ENCODE peak calls at places on chromosomes 3 and 15, in seven cellular contexts. J, F, R, B, Q, D and U are unnamed samples.

GRCh38 chr3:138442433-138442832 is 8.0 kb downstream of the ESYT3 start:
- DNase-seq in J (no peak), F (no peak), R (no peak), B (peak; percentile 46), Q (no peak), D (no peak), U (peak; percentile 61)

GRCh38 chr3:140258222-140258724 is 323.3 kb downstream of the CLSTN2 start:
- DNase-seq in J (no peak), F (no peak), R (no peak), B (peak; percentile 29), Q (no peak), D (no peak), U (no peak)

GRCh38 chr3:58874795-58875194 is 175.0 kb downstream of the CFAP20DC start:
- DNase-seq in J (no peak), F (no peak), R (no peak), B (no peak), Q (no peak), D (no peak), U (peak; percentile 96)

GRCh38 chr3:153752405-153753027 is 368.7 kb upstream of the ARHGEF26 start:
- DNase-seq in J (no peak), F (peak; percentile 5), R (peak; percentile 85), B (peak; percentile 33), Q (no peak), D (no peak), U (no peak)

GRCh38 chr3:20622304-20622703 is 436.3 kb upstream of the SGO1 start:
- DNase-seq in J (no peak), F (no peak), R (no peak), B (peak; percentile 41), Q (no peak), D (no peak), U (peak; percentile 27)

GRCh38 chr3:172836390-172836997 is 86.0 kb downstream of the ECT2 start:
- DNase-seq in J (no peak), F (peak; percentile 57), R (peak; percentile 50), B (peak; percentile 78), Q (no peak), D (peak; percentile 70), U (peak; percentile 62)

GRCh38 chr3:38040400-38040799 is 1.4 kb downstream of the DLEC1 start:
- DNase-seq in J (no peak), F (no peak), R (no peak), B (no peak), Q (no peak), D (no peak), U (no peak)

GRCh38 chr15:68655686-68656437 is 77.1 kb downstream of the CORO2B start:
- DNase-seq in J (no peak), F (no peak), R (no peak), B (no peak), Q (no peak), D (no peak), U (no peak)

GRCh38 chr3:21729888-21730459 is 21.0 kb downstream of the ZNF385D start:
- DNase-seq in J (no peak), F (no peak), R (no peak), B (peak; percentile 44), Q (no peak), D (no peak), U (no peak)

GRCh38 chr3:184241141-184241446 is 7.7 kb downstream of the ALG3 start:
- DNase-seq in J (no peak), F (no peak), R (no peak), B (no peak), Q (no peak), D (no peak), U (no peak)

GRCh38 chr3:197354195-197355059 is 56.0 kb upstream of the DLG1 start:
- DNase-seq in J (no peak), F (peak; percentile 11), R (peak; percentile 73), B (peak; percentile 67), Q (peak; percentile 69), D (peak; percentile 81), U (no peak)

GRCh38 chr15:40826123-40827075 is 2.1 kb downstream of the PPP1R14D start:
- DNase-seq in J (no peak), F (peak; percentile 34), R (no peak), B (no peak), Q (no peak), D (no peak), U (no peak)

GRCh38 chr15:77874071-77874470 is 203.4 kb downstream of the TBC1D2B start:
- DNase-seq in J (no peak), F (no peak), R (no peak), B (no peak), Q (no peak), D (no peak), U (no peak)

GRCh38 chr3:165254812-165255211 is 58.6 kb upstream of the SLITRK3 start:
- DNase-seq in J (no peak), F (peak; percentile 22), R (no peak), B (peak; percentile 45), Q (no peak), D (peak; percentile 50), U (peak; percentile 58)

GRCh38 chr3:111539351-111540331 is 2.4 kb upstream of the CD96 start:
- DNase-seq in J (no peak), F (peak; percentile 64), R (peak; percentile 4), B (peak; percentile 75), Q (no peak), D (peak; percentile 80), U (peak; percentile 71)

GRCh38 chr15:99343836-99344551 is 92.7 kb downstream of the LRRC28 start:
- DNase-seq in J (no peak), F (peak; percentile 8), R (peak; percentile 18), B (peak; percentile 26), Q (peak; percentile 25), D (peak; percentile 54), U (no peak)

GRCh38 chr3:124118397-124118796 is 126.5 kb upstream of the ROPN1 start:
- DNase-seq in J (no peak), F (no peak), R (no peak), B (no peak), Q (no peak), D (no peak), U (peak; percentile 40)

GRCh38 chr15:86929461-86929860 is 849.8 kb downstream of the AGBL1 start:
- DNase-seq in J (no peak), F (no peak), R (no peak), B (no peak), Q (no peak), D (no peak), U (no peak)

DNA sequence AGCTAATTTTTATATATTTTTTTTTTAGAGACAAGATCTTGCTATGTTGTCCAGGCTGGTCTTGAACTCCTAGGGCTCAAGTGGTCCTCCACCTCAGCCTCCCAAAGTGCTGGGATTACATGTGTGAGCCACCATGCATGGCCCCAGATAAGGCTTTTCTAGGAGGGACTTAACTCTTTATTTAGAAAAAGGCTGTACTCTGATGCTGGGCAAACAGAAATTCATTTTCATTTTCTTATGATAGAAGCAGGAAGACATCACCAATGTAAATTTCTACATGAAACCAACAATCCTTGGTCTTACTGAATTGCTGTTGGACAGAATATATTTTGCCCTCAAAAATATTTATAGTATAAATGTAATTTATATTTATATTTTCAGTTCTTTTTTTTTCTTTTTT is 9.6 kb downstream of the NIPA1 start:
- DNase-seq in J (no peak), F (no peak), R (no peak), B (no peak), Q (no peak), D (no peak), U (no peak)
- H3K4me3 ChIP-seq in J (no peak overlapping the region), F (no peak overlapping the region), R (peak overlapping the region; percentile 56), B (no peak overlapping the region), Q (no peak overlapping the region), D (no peak overlapping the region), U (no peak overlapping the region)

DNA sequence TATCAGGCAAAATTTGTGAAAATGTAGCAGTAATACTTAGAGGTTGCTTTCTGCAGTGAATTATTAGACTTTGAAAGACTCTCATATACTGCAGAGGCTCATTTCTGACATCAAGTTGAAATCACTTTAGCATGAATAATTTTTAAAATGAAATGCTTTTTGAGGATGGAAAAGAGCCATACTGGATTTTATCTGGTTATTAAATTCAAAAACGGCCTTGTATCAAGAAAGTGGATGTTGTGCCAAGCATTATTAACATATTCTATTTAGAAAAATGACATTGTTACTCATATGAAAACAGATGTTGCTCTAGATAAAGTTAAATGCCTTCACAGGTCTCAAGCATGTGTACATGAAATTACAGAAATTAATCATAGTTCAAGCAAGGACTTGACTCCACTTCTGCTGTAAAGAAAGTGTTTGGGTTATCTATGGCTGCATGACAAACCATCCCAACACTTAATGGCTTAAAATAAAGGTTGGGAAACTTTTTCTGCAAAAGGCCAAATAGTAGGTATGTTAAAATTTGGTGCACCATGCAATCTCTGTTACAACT is 64.5 kb upstream of the ZNF280D start:
- DNase-seq in J (no peak), F (no peak), R (no peak), B (no peak), Q (no peak), D (no peak), U (peak; percentile 21)
- TF ChIP-seq CTCF in J (no peak), F (no peak), R (no peak), B (no peak), Q (no peak), D (no peak), U (no peak)

GRCh38 chr3:71934520-71934919 is 149.6 kb upstream of the PROK2 start:
- DNase-seq in J (no peak), F (no peak), R (no peak), B (no peak), Q (no peak), D (no peak), U (no peak)

GRCh38 chr3:71927505-71928066 is 142.6 kb upstream of the PROK2 start:
- DNase-seq in J (no peak), F (no peak), R (no peak), B (no peak), Q (no peak), D (no peak), U (no peak)

GRCh38 chr3:71930056-71930991 is 145.4 kb upstream of the PROK2 start:
- DNase-seq in J (no peak), F (no peak), R (peak; percentile 59), B (peak; percentile 72), Q (no peak), D (peak; percentile 69), U (peak; percentile 77)

GRCh38 chr3:71928215-71928614 is 143.3 kb upstream of the PROK2 start:
- DNase-seq in J (no peak), F (no peak), R (no peak), B (no peak), Q (no peak), D (no peak), U (no peak)

DNA sequence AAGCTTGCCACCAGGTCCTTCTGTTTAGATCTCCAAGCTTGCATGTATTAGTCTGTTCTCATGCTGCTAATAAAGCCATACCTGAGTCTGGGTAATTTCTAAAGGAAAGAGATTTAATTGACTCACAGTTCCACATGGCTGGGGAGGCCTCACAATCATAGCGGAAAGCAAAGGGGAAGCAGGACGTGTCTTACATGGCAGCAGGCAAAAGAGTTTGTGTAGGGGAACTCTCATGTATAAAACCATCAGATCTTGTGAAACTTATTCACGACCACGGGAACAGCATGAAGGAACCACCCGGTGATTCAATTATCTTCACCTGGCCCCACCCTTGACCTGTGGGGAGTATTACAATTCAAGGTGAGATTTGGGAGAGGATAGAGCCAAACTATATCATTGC is 147.0 kb upstream of the PROK2 start:
- DNase-seq in J (no peak), F (no peak), R (no peak), B (no peak), Q (no peak), D (no peak), U (peak; percentile 7)
- H3K4me3 ChIP-seq in J (no peak overlapping the region), F (no peak overlapping the region), R (no peak overlapping the region), B (no peak overlapping the region), Q (no peak overlapping the region), D (no peak overlapping the region), U (no peak overlapping the region)

DNA sequence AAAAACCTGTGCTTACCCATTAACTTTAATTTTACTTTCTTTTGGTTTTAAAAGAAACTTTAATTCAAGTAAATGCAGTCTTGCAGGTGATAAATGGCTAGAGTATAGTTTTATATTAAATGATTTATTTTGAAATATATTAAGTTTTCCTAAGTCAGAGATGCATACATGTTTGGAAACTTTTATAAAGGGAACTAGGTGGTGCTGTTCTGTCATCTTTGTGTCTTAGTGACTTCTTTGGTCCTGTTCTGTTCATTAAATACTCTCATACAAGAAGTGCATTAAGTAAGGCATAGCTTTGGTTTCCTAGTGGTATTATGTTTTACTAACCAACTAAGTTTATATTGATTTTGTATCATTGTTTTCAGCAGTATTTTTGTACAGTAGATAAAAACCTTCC is 15.6 kb downstream of the CADM2 start:
- DNase-seq in J (no peak), F (no peak), R (no peak), B (no peak), Q (no peak), D (no peak), U (peak; percentile 23)
- TF ChIP-seq CTCF in J (no peak), F (no peak), R (peak; percentile 16), B (no peak), Q (peak; percentile 13), D (peak; percentile 36), U (peak; percentile 5)